ENCODE peak calls at places on chromosomes 11 and 22, in four cellular contexts. E, R, M and O are unnamed samples.

GRCh38 chr11:113147249-113147648 is 167.1 kb upstream of the TTC12 start:
- DNase-seq in E (no peak), R (no peak), M (no peak), O (no peak)

GRCh38 chr11:30487200-30487898 is 98.8 kb downstream of the MPPED2 start:
- DNase-seq in E (no peak), R (no peak), M (no peak), O (no peak)

GRCh38 chr11:63858628-63859550 is 20.0 kb downstream of the MARK2 start:
- DNase-seq in E (no peak), R (no peak), M (no peak), O (no peak)

GRCh38 chr22:45502215-45503070 is at the start of gene FBLN1:
- DNase-seq in E (peak), R (no peak), M (peak), O (no peak)

GRCh38 chr11:45964911-45965389 is 42.5 kb downstream of the LARGE2 start:
- DNase-seq in E (peak), R (peak), M (peak), O (peak)

GRCh38 chr11:106077609-106078517 is at the start of gene AASDHPPT:
- DNase-seq in E (no peak), R (no peak), M (peak), O (peak)

GRCh38 chr11:121478895-121479281 is 26.1 kb upstream of the SORL1-AS1 start:
- DNase-seq in E (no peak), R (no peak), M (no peak), O (peak)

GRCh38 chr22:33274214-33274828 is 216.1 kb upstream of the SYN3 start:
- DNase-seq in E (peak), R (peak), M (no peak), O (peak)

GRCh38 chr11:60873533-60873932 is 6.2 kb downstream of the ZP1 start:
- DNase-seq in E (no peak), R (no peak), M (no peak), O (no peak)

GRCh38 chr22:39625554-39626537 is 55.3 kb downstream of the CACNA1I start:
- DNase-seq in E (no peak), R (no peak), M (no peak), O (no peak)

GRCh38 chr22:21816787-21817496 is 50.5 kb downstream of the MAPK1 start:
- DNase-seq in E (peak), R (peak), M (peak), O (no peak)

GRCh38 chr11:73645972-73646631 is at the start of gene PLEKHB1:
- DNase-seq in E (no peak), R (no peak), M (no peak), O (no peak)

GRCh38 chr11:94794287-94795168 is 26.4 kb downstream of the AMOTL1 start:
- DNase-seq in E (no peak), R (no peak), M (no peak), O (no peak)

GRCh38 chr22:20750461-20751184 is 23.3 kb upstream of the SERPIND1 start:
- DNase-seq in E (peak), R (no peak), M (peak), O (no peak)

GRCh38 chr11:2943711-2944118 is 14.5 kb upstream of the PHLDA2 start:
- DNase-seq in E (no peak), R (no peak), M (peak), O (no peak)

GRCh38 chr11:29119691-29120328 is 897.0 kb downstream of the KCNA4 start:
- DNase-seq in E (no peak), R (no peak), M (peak), O (peak)